ENCODE peak calls at places on chromosomes 5 and 9, in five cellular contexts. A, G, T, S and P are unnamed samples. For H3K4me1, the result is how much of the 10 kb centered on the place peaks cover.

GRCh38 chr5:175658299-175659145 is 651 bp downstream of the HRH2 start:
- DNase-seq in A (peak), S (no peak), G (no peak), T (no peak), P (no peak)

GRCh38 chr9:72691671-72692070 is 170.3 kb downstream of the TMC1 start:
- DNase-seq in T (no peak), A (no peak), S (no peak), G (no peak), P (no peak)

GRCh38 chr5:113224605-113225065 is 210.2 kb downstream of the TSSK1B start:
- DNase-seq in T (no peak), S (no peak), A (no peak), G (no peak), P (no peak)

GRCh38 chr5:68709229-68709628 is 384.6 kb upstream of the SLC30A5 start:
- DNase-seq in A (peak), G (no peak), S (peak), T (no peak), P (no peak)

GRCh38 chr9:133845659-133845947 is 107.5 kb upstream of the SARDH start:
- DNase-seq in S (no peak), G (no peak), T (no peak), A (no peak), P (no peak)

GRCh38 chr9:89418882-89419641 is 78.9 kb downstream of the SEMA4D start:
- DNase-seq in T (no peak), A (no peak), S (no peak), G (no peak), P (no peak)

GRCh38 chr5:36683821-36684434 is 77.5 kb downstream of the SLC1A3 start:
- DNase-seq in A (no peak), T (no peak), S (no peak), G (no peak), P (peak)

GRCh38 chr9:121568541-121569265 is 69.1 kb upstream of the GGTA1 start:
- DNase-seq in S (peak), T (no peak), A (peak), G (no peak), P (no peak)

GRCh38 chr5:169300468-169301385 is at the start of gene SLIT3:
- DNase-seq in A (peak), S (peak), G (peak), T (no peak), P (peak)

GRCh38 chr9:76433851-76434250 is 25.1 kb upstream of the GCNT1 start:
- DNase-seq in A (no peak), S (no peak), T (no peak), G (no peak), P (no peak)

GRCh38 chr9:121349009-121349408 is 21.0 kb downstream of the STOM start:
- DNase-seq in T (no peak), G (no peak), A (no peak), S (no peak), P (no peak)

GRCh38 chr9:127314911-127315310 is 50.3 kb downstream of the GARNL3 start:
- DNase-seq in S (no peak), G (no peak), A (no peak), T (no peak), P (no peak)

GRCh38 chr5:109003928-109004327 is 256.2 kb downstream of the FER start:
- DNase-seq in A (no peak), T (no peak), S (no peak), G (no peak), P (no peak)

GRCh38 chr9:29556317-29556716 is 1983.0 kb upstream of the C9orf72 start:
- DNase-seq in S (no peak), T (no peak), A (no peak), G (no peak), P (no peak)

DNA sequence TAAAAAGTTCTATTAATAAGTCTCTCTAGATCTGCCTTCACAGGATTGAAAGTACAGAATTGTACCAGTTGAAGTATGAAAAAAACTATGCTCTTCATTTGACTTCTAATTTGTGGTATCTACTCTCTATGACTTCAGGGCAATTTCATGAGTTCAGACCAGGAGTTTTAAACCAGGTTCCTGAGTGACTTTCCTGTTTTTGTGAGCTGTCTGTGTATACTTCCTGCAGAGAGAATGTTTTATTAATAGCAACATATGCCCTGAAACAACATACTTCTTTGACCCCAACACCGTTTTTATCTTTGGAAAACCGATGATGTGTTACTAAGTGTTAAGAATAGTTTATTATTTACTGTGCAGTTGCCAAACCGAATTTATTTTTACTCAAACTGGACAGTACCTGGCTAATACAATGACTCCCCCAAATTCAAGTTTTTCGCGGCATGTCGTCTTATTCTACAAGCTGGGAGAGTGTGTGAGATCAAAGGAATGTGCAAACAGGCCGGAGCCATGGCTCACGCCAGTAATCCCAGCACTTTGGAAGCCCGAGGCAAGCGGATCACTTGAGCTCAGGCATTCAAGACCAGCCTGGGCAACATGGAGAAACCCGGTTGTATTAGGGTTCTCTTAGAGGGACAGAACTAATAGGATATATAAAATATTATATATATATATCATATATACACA is 58.7 kb upstream of the ERBIN start:
- DNase-seq in S (no peak), T (no peak), G (no peak), A (no peak), P (no peak)
- H3K27ac ChIP-seq in S (no peak), T (peak), G (no peak), A (peak), P (no peak)

GRCh38 chr5:171980729-171981128 is 25.7 kb downstream of the FBXW11 start:
- DNase-seq in G (no peak), S (no peak), A (no peak), T (no peak), P (no peak)

GRCh38 chr5:171989276-171989675 is 17.2 kb downstream of the FBXW11 start:
- DNase-seq in S (no peak), G (no peak), A (no peak), T (no peak), P (no peak)

GRCh38 chr5:171981847-171982246 is 24.6 kb downstream of the FBXW11 start:
- DNase-seq in S (no peak), G (no peak), A (no peak), T (no peak), P (no peak)

GRCh38 chr5:171986772-171987171 is 19.7 kb downstream of the FBXW11 start:
- DNase-seq in S (no peak), T (no peak), A (no peak), G (no peak), P (no peak)

GRCh38 chr5:171984748-171985419 is 21.6 kb downstream of the FBXW11 start:
- DNase-seq in S (no peak), G (no peak), T (no peak), A (no peak), P (no peak)
- H3K4me1 ChIP-seq in S (under half), G (under half), T (under half), A (under half), P (under half)

DNA sequence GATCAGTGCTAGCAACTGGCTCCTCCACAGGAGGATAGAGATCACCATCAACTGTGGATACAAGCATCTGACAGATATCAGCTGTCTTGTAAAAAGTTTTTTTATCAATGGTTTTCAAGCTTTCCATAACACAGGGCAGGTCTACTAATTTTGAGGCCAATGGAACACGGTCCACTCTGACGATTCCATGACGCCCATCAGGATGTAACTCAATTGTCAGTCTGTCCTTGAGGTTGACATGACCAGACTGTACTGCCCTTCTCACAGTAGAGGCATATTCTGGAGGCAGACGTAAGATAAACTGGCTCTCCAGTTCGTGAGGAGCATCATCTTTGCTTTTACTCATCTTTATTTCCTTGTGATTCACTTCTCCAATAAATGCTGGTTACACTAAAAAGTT is 885 bp downstream of the TAF7 start:
- DNase-seq in S (no peak), T (no peak), G (no peak), A (no peak), P (no peak)
- H3K27ac ChIP-seq in S (peak), T (no peak), G (no peak), A (peak), P (no peak)

GRCh38 chr5:141838326-141839014 is 39.7 kb downstream of the PCDH1 start:
- DNase-seq in S (no peak), A (no peak), G (no peak), T (no peak), P (no peak)
- H3K4me1 ChIP-seq in S (under half), A (half or more), G (under half), T (under half), P (under half)